ENCODE peak calls at places on chromosomes 11 and 22, in four cellular contexts. K is A673, U is AG04450, T is spleen. V is an unnamed sample.

GRCh38 chr11:59076876-59077571 is 9.1 kb upstream of the GLYATL1B start:
- DNase-seq in K (no peak), U (no peak), T (peak; percentile 78), V (no peak)

GRCh38 chr11:32012066-32012465 is 78.8 kb upstream of the RCN1 start:
- DNase-seq in K (no peak), U (no peak), T (no peak), V (no peak)

GRCh38 chr11:2477254-2477653 is 32.4 kb downstream of the KCNQ1 start:
- DNase-seq in K (no peak), U (no peak), T (no peak), V (no peak)

GRCh38 chr22:20171288-20172037 is 20.6 kb upstream of the CCDC188 start:
- DNase-seq in K (no peak), U (no peak), T (no peak), V (no peak)

GRCh38 chr22:25406510-25407210 is 157.8 kb upstream of the GRK3 start:
- DNase-seq in K (no peak), U (no peak), T (no peak), V (no peak)

GRCh38 chr11:107549253-107549953 is 16.1 kb downstream of the ALKBH8 start:
- DNase-seq in K (peak; percentile 72), U (no peak), T (no peak), V (no peak)

GRCh38 chr11:13668957-13669521 is 571 bp downstream of the FAR1 start:
- DNase-seq in K (peak; percentile 27), U (no peak), T (peak; percentile 93), V (no peak)

GRCh38 chr11:22730319-22730718 is 63.9 kb downstream of the GAS2 start:
- DNase-seq in K (peak; percentile 22), U (no peak), T (no peak), V (no peak)

GRCh38 chr22:48494968-48495750 is 1332.5 kb downstream of the BRD1 start:
- DNase-seq in K (no peak), U (no peak), T (peak; percentile 54), V (no peak)

GRCh38 chr22:41222846-41223507 is 17.8 kb downstream of the CHADL start:
- DNase-seq in K (no peak), U (no peak), T (no peak), V (no peak)

GRCh38 chr22:42889290-42889689 is 32.2 kb upstream of the ARFGAP3 start:
- DNase-seq in K (no peak), U (no peak), T (no peak), V (no peak)

GRCh38 chr11:17300372-17300771 is 23.8 kb downstream of the NUCB2 start:
- DNase-seq in K (no peak), U (no peak), T (no peak), V (no peak)

GRCh38 chr11:111654611-111655010 is 52.4 kb downstream of the SIK2 start:
- DNase-seq in K (no peak), U (no peak), T (no peak), V (no peak)

GRCh38 chr11:76410771-76411423 is 29.8 kb downstream of the GVQW3 start:
- DNase-seq in K (no peak), U (no peak), T (no peak), V (no peak)

GRCh38 chr22:48491451-48491941 is 1336.2 kb downstream of the BRD1 start:
- DNase-seq in K (peak; percentile 24), U (no peak), T (peak; percentile 67), V (no peak)

GRCh38 chr11:75762885-75763284 is 5.7 kb upstream of the DGAT2 start:
- DNase-seq in K (peak; percentile 20), U (no peak), T (no peak), V (no peak)

GRCh38 chr11:30281476-30282288 is 41.2 kb upstream of the ARL14EP start:
- DNase-seq in K (no peak), U (no peak), T (peak; percentile 72), V (no peak)

GRCh38 chr11:83662494-83662893 is 376.3 kb upstream of the CCDC90B start:
- DNase-seq in K (no peak), U (no peak), T (no peak), V (no peak)

GRCh38 chr11:85307381-85307780 is 319.8 kb downstream of the DLG2 start:
- DNase-seq in K (no peak), U (no peak), T (no peak), V (no peak)

GRCh38 chr22:42156597-42156996 is 26.0 kb upstream of the CYP2D6 start:
- DNase-seq in K (no peak), U (no peak), T (no peak), V (no peak)

GRCh38 chr11:60705895-60706294 is 6.5 kb downstream of the MS4A8 start:
- DNase-seq in K (no peak), U (no peak), T (no peak), V (no peak)

GRCh38 chr11:66727883-66728759 is 895 bp downstream of the SPTBN2 start:
- DNase-seq in K (peak; percentile 50), U (no peak), T (no peak), V (peak; percentile 23)

GRCh38 chr11:103433380-103433779 is 324.2 kb downstream of the DYNC2H1 start:
- DNase-seq in K (peak; percentile 2), U (peak; percentile 76), T (no peak), V (no peak)

GRCh38 chr11:92477686-92478085 is 253.1 kb downstream of the FAT3 start:
- DNase-seq in K (no peak), U (no peak), T (no peak), V (no peak)

GRCh38 chr11:118524757-118525465 is 2.4 kb upstream of the TTC36 start:
- DNase-seq in K (no peak), U (no peak), T (no peak), V (no peak)

GRCh38 chr11:67303132-67303988 is at the start of gene SSH3:
- DNase-seq in K (peak; percentile 58), U (no peak), T (peak; percentile 94), V (peak; percentile 46)

GRCh38 chr22:40498454-40499186 is 128.2 kb downstream of the SGSM3 start:
- DNase-seq in K (no peak), U (peak; percentile 89), T (no peak), V (no peak)

GRCh38 chr11:124068711-124069110 is 27.6 kb upstream of the OR10G7 start:
- DNase-seq in K (no peak), U (no peak), T (no peak), V (no peak)

GRCh38 chr11:124071622-124071948 is 30.5 kb upstream of the OR10G7 start:
- DNase-seq in K (no peak), U (no peak), T (no peak), V (no peak)

GRCh38 chr11:124070906-124071621 is 29.9 kb upstream of the OR10G7 start:
- DNase-seq in K (peak; percentile 86), U (peak; percentile 67), T (peak; percentile 82), V (peak; percentile 37)

GRCh38 chr11:124072147-124072546 is 31.0 kb upstream of the OR10G7 start:
- DNase-seq in K (no peak), U (no peak), T (no peak), V (no peak)

GRCh38 chr11:124069429-124070401 is 28.6 kb upstream of the OR10G7 start:
- DNase-seq in K (peak; percentile 87), U (no peak), T (peak; percentile 87), V (no peak)
- TF ChIP-seq CTCF in K (peak; percentile 91), U (peak; percentile 93), T (no peak), V (no peak)

GRCh38 chr11:116553482-116553881 is 219.3 kb downstream of the BUD13 start:
- DNase-seq in K (no peak), U (no peak), T (peak; percentile 24), V (no peak)
- TF ChIP-seq CTCF in K (no peak), U (no peak), T (no peak), V (no peak)

GRCh38 chr22:44704159-44705021 is 2.4 kb downstream of the PRR5 start:
- DNase-seq in K (no peak), U (no peak), T (peak; percentile 75), V (no peak)
- TF ChIP-seq CTCF in K (no peak), U (no peak), T (no peak), V (no peak)

GRCh38 chr11:121063728-121064127 is 37.3 kb upstream of the TECTA start:
- DNase-seq in K (peak; percentile 30), U (no peak), T (no peak), V (no peak)
- TF ChIP-seq CTCF in K (peak; percentile 56), U (peak; percentile 50), T (no peak), V (no peak)

DNA sequence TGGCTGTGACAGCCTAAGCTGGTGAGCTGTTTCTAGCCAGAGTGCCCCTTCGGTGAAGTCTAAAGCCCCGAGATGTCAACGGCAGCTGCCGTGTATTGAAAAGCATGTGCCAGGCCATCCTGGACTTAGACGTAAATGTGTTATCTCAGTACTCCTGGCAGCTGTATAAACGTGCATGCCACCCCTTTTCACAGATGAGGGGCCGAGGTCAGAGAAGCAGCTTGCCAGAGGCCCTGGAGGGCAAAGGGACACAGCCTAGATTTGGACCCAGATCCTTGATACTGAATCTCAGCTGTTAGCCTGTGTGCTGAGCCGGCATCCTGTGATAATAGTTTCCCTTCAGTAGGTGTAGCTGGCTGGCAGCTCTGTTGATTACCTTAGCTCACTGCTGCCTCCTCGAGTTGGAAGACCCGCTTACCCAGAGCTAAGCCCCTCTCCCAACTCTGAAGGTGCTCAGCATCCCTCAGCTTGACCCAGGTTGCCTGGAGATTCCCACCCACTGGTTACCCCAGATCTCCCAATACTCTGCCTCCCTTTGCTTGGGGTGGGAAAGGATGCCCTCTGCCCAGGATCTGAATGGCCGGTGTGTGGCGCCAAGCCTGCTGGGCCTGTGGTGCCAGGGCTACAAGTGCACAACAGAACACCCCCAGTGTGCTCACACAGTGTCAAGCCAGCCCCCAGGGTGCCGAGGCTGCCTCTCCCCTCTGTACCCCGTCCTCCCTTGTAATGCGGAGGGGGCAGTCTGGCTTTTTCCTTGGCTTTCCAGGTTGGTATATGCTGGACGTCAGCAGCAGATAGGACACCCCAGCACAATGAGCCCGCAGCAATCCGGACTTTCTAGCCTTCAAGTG is 59.8 kb upstream of the WNT7B start:
- DNase-seq in K (peak; percentile 43), U (no peak), T (peak; percentile 86), V (no peak)
- TF ChIP-seq CTCF in K (peak; percentile 34), U (no peak), T (no peak), V (no peak)

GRCh38 chr22:50270302-50271010 is at the start of gene MAPK11:
- DNase-seq in K (peak; percentile 68), U (no peak), T (peak; percentile 91), V (peak; percentile 67)

GRCh38 chr22:50268655-50269113 is 1.5 kb downstream of the MAPK11 start:
- DNase-seq in K (no peak), U (no peak), T (no peak), V (no peak)

GRCh38 chr22:50269573-50270301 is 443 bp downstream of the MAPK11 start:
- DNase-seq in K (peak; percentile 67), U (no peak), T (peak; percentile 86), V (peak; percentile 52)

GRCh38 chr22:50266994-50267393 is 3.2 kb downstream of the MAPK11 start:
- DNase-seq in K (no peak), U (no peak), T (no peak), V (no peak)

GRCh38 chr22:50267591-50268390 is 2.4 kb downstream of the MAPK11 start:
- DNase-seq in K (peak; percentile 75), U (no peak), T (no peak), V (no peak)
- TF ChIP-seq CTCF in K (peak; percentile 45), U (peak; percentile 23), T (no peak), V (no peak)

V was measured in activated B cell treated with CpG ODN at 0.5 μM for 24 hours.